ENCODE peak calls at places on chromosomes 3 and 15, in six cellular contexts. V is dermis blood vessel endothelial cell; Y is GDM1; O is stimulated activated naive CD8-positive, alpha-beta T cell treated with anti-CD3 and anti-CD28 coated beads, Interleukin-15, Interleukin-2, amounts not matched to agents 100 U/mL and 50 U/mL, for 24 hours; Z is dermis microvascular lymphatic vessel endothelial cell; R is NCI-H460. N is an unnamed sample.

GRCh38 chr3:13125092-13126015 is 52.1 kb upstream of the IQSEC1 start:
- DNase-seq in V (no peak), Y (no peak), O (no peak), Z (no peak), R (no peak), N (no peak)

GRCh38 chr3:194282436-194283122 is 68.5 kb downstream of the CPN2 start:
- DNase-seq in V (no peak), Y (no peak), O (no peak), Z (no peak), R (no peak), N (no peak)

GRCh38 chr3:31247850-31248618 is 284.7 kb upstream of the STT3B start:
- DNase-seq in V (peak; percentile 30), Y (no peak), O (no peak), Z (peak; percentile 20), R (no peak), N (no peak)

GRCh38 chr15:98904466-98905048 is 103.0 kb downstream of the PGPEP1L start:
- DNase-seq in V (peak; percentile 72), Y (peak; percentile 65), O (no peak), Z (peak; percentile 68), R (peak; percentile 75), N (peak; percentile 64)

GRCh38 chr15:68518046-68518445 is 60.7 kb upstream of the CORO2B start:
- DNase-seq in V (no peak), Y (no peak), O (no peak), Z (no peak), R (no peak), N (no peak)

GRCh38 chr3:68880632-68881031 is 51.7 kb downstream of the TAFA4 start:
- DNase-seq in V (no peak), Y (no peak), O (no peak), Z (no peak), R (no peak), N (no peak)

GRCh38 chr15:64009241-64009640 is 37.0 kb downstream of the DAPK2 start:
- DNase-seq in V (no peak), Y (no peak), O (no peak), Z (no peak), R (no peak), N (no peak)

GRCh38 chr15:83207622-83208356 is at the start of gene HDGFL3:
- DNase-seq in V (peak; percentile 68), Y (no peak), O (peak; percentile 58), Z (peak; percentile 66), R (peak; percentile 34), N (peak; percentile 68)

GRCh38 chr3:61181874-61182273 is 69.4 kb downstream of the FHIT start:
- DNase-seq in V (no peak), Y (no peak), O (no peak), Z (no peak), R (peak; percentile 11), N (no peak)

GRCh38 chr3:120162400-120162799 is 68.2 kb upstream of the GSK3B start:
- DNase-seq in V (no peak), Y (no peak), O (no peak), Z (no peak), R (no peak), N (no peak)

N was measured in lung microvascular endothelial cell.